ENCODE peak calls at places on chromosomes 1 and 21, in five cellular contexts. A is suprapubic skin, G is vagina, I is stomach, Q is upper lobe of left lung. Y is an unnamed sample.

GRCh38 chr21:34732388-34732821 is 63.6 kb downstream of the CLIC6 start:
- DNase-seq in A (no peak), I (no peak), Q (no peak), G (no peak), Y (no peak)

GRCh38 chr1:15283500-15283899 is 36.5 kb downstream of the FHAD1 start:
- DNase-seq in G (no peak), I (no peak), A (peak; percentile 54), Q (no peak), Y (no peak)

GRCh38 chr21:15706686-15707085 is 23.1 kb upstream of the USP25 start:
- DNase-seq in I (peak; percentile 32), G (no peak), A (no peak), Q (no peak), Y (no peak)

GRCh38 chr1:199264911-199265310 is 626.1 kb downstream of the PTPRC start:
- DNase-seq in I (no peak), G (no peak), A (no peak), Q (no peak), Y (no peak)

GRCh38 chr1:67536957-67537646 is 106.9 kb upstream of the SERBP1 start:
- DNase-seq in G (no peak), Q (peak; percentile 47), A (no peak), I (no peak), Y (no peak)

GRCh38 chr1:6104631-6105030 is 58.9 kb downstream of the KCNAB2 start:
- DNase-seq in G (no peak), I (no peak), A (no peak), Q (no peak), Y (peak; percentile 45)

GRCh38 chr21:29499734-29500343 is 201.1 kb downstream of the BACH1 start:
- DNase-seq in A (no peak), I (no peak), Q (no peak), G (no peak), Y (no peak)

GRCh38 chr1:100896481-100896982 is 642 bp downstream of the SLC30A7 start:
- DNase-seq in G (no peak), Q (peak; percentile 40), A (no peak), I (peak; percentile 43), Y (no peak)

GRCh38 chr1:179599623-179600249 is 8.1 kb downstream of the TDRD5 start:
- DNase-seq in A (no peak), G (no peak), I (no peak), Q (no peak), Y (no peak)

GRCh38 chr1:112637257-112638108 is 17.9 kb downstream of the CAPZA1 start:
- DNase-seq in G (no peak), I (no peak), Q (no peak), A (no peak), Y (no peak)

GRCh38 chr1:85554630-85555327 is 25.8 kb upstream of the CCN1 start:
- DNase-seq in Q (no peak), A (no peak), G (no peak), I (no peak), Y (no peak)

GRCh38 chr21:45209046-45209445 is 78.6 kb downstream of the POFUT2 start:
- DNase-seq in I (no peak), A (no peak), Q (no peak), G (no peak), Y (no peak)

GRCh38 chr1:70504821-70505193 is 93.7 kb downstream of the CTH start:
- DNase-seq in G (no peak), A (no peak), Q (no peak), I (no peak), Y (no peak)

GRCh38 chr21:42835611-42836401 is 43.5 kb downstream of the WDR4 start:
- DNase-seq in I (peak; percentile 13), G (no peak), Q (no peak), A (no peak), Y (peak; percentile 34)

DNA sequence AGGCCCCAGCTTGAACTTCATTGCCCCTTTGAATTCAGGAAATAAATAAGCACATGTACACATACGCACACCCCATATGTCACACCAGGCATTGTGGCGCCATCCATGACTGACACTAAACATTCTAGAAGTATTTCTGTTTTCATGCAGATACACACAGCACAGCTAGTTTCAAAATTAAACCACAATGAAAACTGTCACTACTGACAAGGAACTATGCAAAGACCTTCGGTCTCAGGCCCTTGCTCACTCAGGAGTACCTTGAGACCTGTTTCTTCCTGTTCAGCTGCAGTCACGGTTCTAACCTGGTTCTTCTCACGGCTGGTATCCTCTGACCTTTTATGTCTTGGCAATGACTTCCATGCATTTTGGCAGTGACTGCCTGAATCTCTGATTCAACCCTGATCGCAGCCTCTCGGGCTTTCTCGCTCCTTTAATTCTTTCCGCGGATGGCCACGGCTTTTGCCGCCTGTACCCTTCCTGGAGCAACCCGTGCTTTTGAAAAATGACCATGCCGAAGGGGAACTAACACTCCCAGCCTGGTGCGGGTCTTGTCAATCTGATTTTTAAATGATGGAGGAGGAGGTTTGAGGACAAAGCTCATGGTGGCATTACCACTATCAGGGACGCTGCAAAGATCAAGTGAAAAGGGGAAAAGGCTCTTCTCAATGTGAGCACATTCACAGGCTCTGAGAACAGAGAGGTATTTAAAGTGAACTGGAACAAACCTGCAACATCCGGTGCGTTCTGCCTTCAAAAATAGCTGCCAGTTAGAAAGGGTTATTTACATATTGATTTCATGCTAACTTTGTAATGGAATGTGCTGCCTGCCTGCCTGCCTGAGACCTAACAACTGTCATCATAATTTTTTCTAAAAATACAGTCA is 384.6 kb downstream of the RRAGC start:
- DNase-seq in A (no peak), G (no peak), I (no peak), Q (no peak), Y (peak; percentile 79)
- TF ChIP-seq POLR2AphosphoS5 in A (no peak), G (no peak), I (no peak), Q (no peak), Y (no peak)

GRCh38 chr1:151840421-151840820 is 801 bp upstream of the C2CD4D start:
- DNase-seq in G (no peak), Q (no peak), A (no peak), I (no peak), Y (no peak)

GRCh38 chr1:151841141-151841540 is 1.5 kb upstream of the C2CD4D start:
- DNase-seq in Q (no peak), I (no peak), G (no peak), A (no peak), Y (no peak)

GRCh38 chr1:151838491-151839412 is 868 bp downstream of the C2CD4D start:
- DNase-seq in Q (no peak), I (no peak), A (no peak), G (no peak), Y (no peak)

GRCh38 chr1:151837841-151838490 is 1.7 kb downstream of the C2CD4D start:
- DNase-seq in A (no peak), I (no peak), Q (no peak), G (no peak), Y (peak; percentile 86)

DNA sequence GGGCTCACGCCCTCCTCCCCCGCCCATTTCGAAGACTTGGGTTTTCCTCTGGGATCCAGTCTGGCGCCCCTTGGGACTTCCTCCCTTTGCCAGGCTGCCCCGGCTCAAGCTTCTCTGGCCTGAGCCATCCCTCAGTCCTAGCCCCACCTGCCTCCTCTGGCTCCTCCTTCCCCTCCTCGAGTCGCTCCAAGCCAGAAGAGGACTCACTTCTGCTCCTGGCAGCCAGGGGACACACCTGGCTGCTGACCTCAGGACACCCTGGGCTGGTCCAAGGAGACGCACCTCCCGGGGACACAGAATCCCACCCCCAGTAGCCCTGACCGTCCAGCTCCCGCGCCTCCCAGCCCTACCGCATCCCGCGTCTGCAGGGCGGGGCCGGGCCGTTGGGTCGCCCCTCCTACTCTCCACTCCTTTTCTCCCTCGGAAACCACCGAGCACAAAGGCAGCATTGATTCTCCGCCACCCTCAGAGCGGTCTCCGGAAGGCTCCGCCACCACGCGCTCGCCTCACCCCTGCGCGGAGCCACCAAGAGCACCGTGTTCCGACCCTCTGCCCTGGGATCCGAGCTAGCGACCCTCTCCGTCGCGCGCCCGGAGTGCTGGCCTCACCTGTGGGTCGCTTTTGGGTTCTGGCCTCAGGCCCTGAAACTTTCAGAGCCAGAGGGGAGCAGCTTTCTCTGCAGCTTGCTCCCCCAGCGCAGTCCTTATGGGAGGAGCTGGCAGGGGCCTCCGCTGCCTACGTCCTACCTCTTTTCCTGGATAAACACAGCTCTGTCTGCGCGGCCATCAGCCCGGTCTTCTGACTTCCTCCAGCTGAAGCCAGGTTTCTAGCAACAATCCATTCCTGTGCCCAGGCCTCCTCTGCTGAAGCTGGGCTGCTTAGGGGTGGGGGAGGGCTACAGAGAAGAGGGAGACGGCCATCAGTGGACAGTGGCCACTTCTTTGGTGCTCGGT is at the start of gene C2CD4D:
- DNase-seq in I (peak; percentile 76), G (no peak), A (no peak), Q (peak; percentile 73), Y (peak; percentile 83)
- TF ChIP-seq POLR2A in I (peak; percentile 75), G (no peak), A (peak; percentile 23), Q (no peak), Y (no peak)

DNA sequence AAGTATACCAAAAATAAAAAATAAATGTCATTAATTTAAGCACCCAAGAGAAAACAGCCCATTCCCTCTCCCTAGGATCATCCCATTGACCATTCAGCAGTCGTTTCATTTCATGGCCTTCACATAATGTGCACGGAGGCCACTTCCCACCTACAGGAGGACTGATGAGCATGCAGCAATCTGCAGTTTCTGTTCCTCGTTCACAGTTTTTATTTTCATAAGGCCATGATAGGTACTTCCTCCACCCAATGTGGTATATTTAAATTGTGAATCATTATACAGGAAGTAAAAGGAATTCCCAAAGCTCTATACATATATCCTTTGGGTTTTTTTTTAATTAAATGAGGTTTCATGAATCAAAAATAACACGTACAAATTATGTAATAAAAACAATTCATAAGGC is 27.7 kb upstream of the SLC44A3 start:
- DNase-seq in I (no peak), G (no peak), A (no peak), Q (peak; percentile 50), Y (peak; percentile 71)
- H3K4me3 ChIP-seq in I (no peak overlapping the region), G (no peak overlapping the region), A (no peak overlapping the region), Q (no peak overlapping the region), Y (no peak overlapping the region)

GRCh38 chr1:110339427-110340206 is 440 bp downstream of the RBM15 start:
- DNase-seq in A (no peak), G (no peak), Q (peak; percentile 52), I (peak; percentile 51), Y (no peak)
- TF ChIP-seq POLR2AphosphoS5 in A (peak; percentile 92), G (peak; percentile 97), Q (peak; percentile 90), I (peak; percentile 93), Y (peak; percentile 99)

GRCh38 chr1:167984886-167985489 is 48.1 kb upstream of the MPC2 start:
- DNase-seq in A (no peak), G (no peak), I (no peak), Q (no peak), Y (no peak)
- TF ChIP-seq POLR2A in A (no peak), G (no peak), I (no peak), Q (no peak), Y (no peak)

Y was measured in spleen.